ENCODE peak calls at places on chromosomes 12 and 14, in nine cellular contexts. H, S, I, F, X, P, N, M and G are unnamed samples.

GRCh38 chr12:108816652-108817335 is 40.6 kb downstream of the SSH1 start:
- DNase-seq in H (no peak), S (no peak), I (no peak), F (no peak), X (no peak), P (no peak), N (no peak), M (no peak), G (no peak)

GRCh38 chr12:131196220-131196619 is 242.5 kb downstream of the ADGRD1 start:
- DNase-seq in H (no peak), S (no peak), I (no peak), F (no peak), X (no peak), P (no peak), N (no peak), M (no peak), G (no peak)

GRCh38 chr12:132606927-132607326 is 3.5 kb downstream of the LRCOL1 start:
- DNase-seq in H (no peak), S (no peak), I (no peak), F (no peak), X (no peak), P (no peak), N (no peak), M (no peak), G (no peak)

GRCh38 chr12:131734336-131735152 is 23.7 kb downstream of the SFSWAP start:
- DNase-seq in H (no peak), S (no peak), I (no peak), F (no peak), X (no peak), P (no peak), N (no peak), M (no peak), G (no peak)

GRCh38 chr12:115407723-115408122 is 723.7 kb upstream of the TBX3 start:
- DNase-seq in H (no peak), S (no peak), I (no peak), F (no peak), X (no peak), P (no peak), N (no peak), M (no peak), G (no peak)

GRCh38 chr14:61525293-61526011 is 169.9 kb upstream of the HIF1A start:
- DNase-seq in H (no peak), S (no peak), I (no peak), F (peak; percentile 91), X (no peak), P (no peak), N (no peak), M (no peak), G (no peak)

GRCh38 chr12:71219224-71219623 is 61.4 kb upstream of the TSPAN8 start:
- DNase-seq in H (no peak), S (no peak), I (no peak), F (no peak), X (no peak), P (no peak), N (no peak), M (no peak), G (no peak)

GRCh38 chr14:105084741-105085571 is 19.7 kb upstream of the GPR132 start:
- DNase-seq in H (no peak), S (no peak), I (no peak), F (no peak), X (no peak), P (no peak), N (no peak), M (no peak), G (no peak)

GRCh38 chr12:107670999-107671643 is 14.5 kb upstream of the PWP1 start:
- DNase-seq in H (peak; percentile 64), S (peak; percentile 52), I (no peak), F (peak; percentile 12), X (no peak), P (no peak), N (no peak), M (no peak), G (no peak)

GRCh38 chr14:50344116-50344775 is 32.1 kb downstream of the DMAC2L start:
- DNase-seq in H (no peak), S (no peak), I (no peak), F (peak; percentile 39), X (peak; percentile 30), P (no peak), N (no peak), M (no peak), G (no peak)

GRCh38 chr12:1936406-1937320 is 18.2 kb upstream of the CACNA2D4 start:
- DNase-seq in H (no peak), S (no peak), I (no peak), F (peak; percentile 48), X (no peak), P (no peak), N (peak; percentile 75), M (peak; percentile 54), G (no peak)

GRCh38 chr14:101127239-101127638 is 223.7 kb upstream of the RTL1 start:
- DNase-seq in H (peak; percentile 1), S (no peak), I (peak; percentile 5), F (no peak), X (no peak), P (no peak), N (no peak), M (no peak), G (no peak)

GRCh38 chr12:39620664-39621658 is 1.4 kb upstream of the ABCD2 start:
- DNase-seq in H (no peak), S (peak; percentile 41), I (no peak), F (no peak), X (no peak), P (no peak), N (no peak), M (peak; percentile 50), G (no peak)

GRCh38 chr14:80152166-80152565 is 59.1 kb downstream of the DIO2 start:
- DNase-seq in H (no peak), S (no peak), I (no peak), F (no peak), X (no peak), P (no peak), N (no peak), M (no peak), G (no peak)

GRCh38 chr12:62915130-62915529 is 19.8 kb downstream of the PPM1H start:
- DNase-seq in H (no peak), S (no peak), I (no peak), F (no peak), X (no peak), P (no peak), N (no peak), M (no peak), G (no peak)

GRCh38 chr14:64725360-64725815 is 21.2 kb downstream of the PLEKHG3 start:
- DNase-seq in H (peak; percentile 59), S (no peak), I (no peak), F (no peak), X (no peak), P (no peak), N (no peak), M (peak; percentile 41), G (no peak)

GRCh38 chr12:11877869-11878780 is 192.6 kb upstream of the BCL2L14 start:
- DNase-seq in H (peak; percentile 28), S (no peak), I (no peak), F (peak; percentile 73), X (no peak), P (no peak), N (peak; percentile 64), M (peak; percentile 94), G (no peak)

GRCh38 chr14:78071016-78071549 is 99.1 kb upstream of the NRXN3 start:
- DNase-seq in H (no peak), S (no peak), I (no peak), F (no peak), X (no peak), P (no peak), N (no peak), M (no peak), G (no peak)

GRCh38 chr12:57749061-57749460 is 3.0 kb downstream of the CDK4 start:
- DNase-seq in H (no peak), S (no peak), I (no peak), F (no peak), X (no peak), P (no peak), N (no peak), M (no peak), G (no peak)

GRCh38 chr12:121748571-121749265 is 36.2 kb downstream of the TMEM120B start:
- DNase-seq in H (no peak), S (no peak), I (no peak), F (peak; percentile 93), X (no peak), P (no peak), N (no peak), M (no peak), G (no peak)

GRCh38 chr14:47442206-47442605 is 233.2 kb downstream of the MDGA2 start:
- DNase-seq in H (no peak), S (peak; percentile 1), I (no peak), F (peak; percentile 38), X (no peak), P (no peak), N (no peak), M (peak; percentile 57), G (peak; percentile 21)

GRCh38 chr14:46054526-46054925 is 597.1 kb downstream of the RPL10L start:
- DNase-seq in H (no peak), S (no peak), I (no peak), F (peak; percentile 87), X (no peak), P (peak; percentile 44), N (no peak), M (no peak), G (no peak)

GRCh38 chr14:92516966-92517350 is 3.4 kb downstream of the RIN3 start:
- DNase-seq in H (no peak), S (no peak), I (no peak), F (no peak), X (no peak), P (no peak), N (no peak), M (no peak), G (no peak)

GRCh38 chr12:52910248-52910883 is 5.5 kb upstream of the KRT8 start:
- DNase-seq in H (no peak), S (no peak), I (no peak), F (no peak), X (no peak), P (no peak), N (no peak), M (no peak), G (no peak)

GRCh38 chr12:14618990-14619389 is 51.3 kb upstream of the PLBD1 start:
- DNase-seq in H (no peak), S (peak; percentile 59), I (no peak), F (peak; percentile 47), X (no peak), P (no peak), N (peak; percentile 24), M (peak; percentile 62), G (peak; percentile 4)

GRCh38 chr12:100193085-100193484 is 7.5 kb upstream of the ACTR6 start:
- DNase-seq in H (no peak), S (no peak), I (no peak), F (no peak), X (no peak), P (no peak), N (no peak), M (no peak), G (no peak)

GRCh38 chr12:51383281-51383905 is 7.8 kb downstream of the GALNT6 start:
- DNase-seq in H (no peak), S (no peak), I (no peak), F (no peak), X (no peak), P (no peak), N (no peak), M (peak; percentile 17), G (no peak)

GRCh38 chr14:32345311-32345771 is 16.2 kb downstream of the AKAP6 start:
- DNase-seq in H (no peak), S (no peak), I (no peak), F (peak; percentile 67), X (no peak), P (no peak), N (no peak), M (peak; percentile 20), G (no peak)

GRCh38 chr14:32761381-32761968 is 177.2 kb upstream of the NPAS3 start:
- DNase-seq in H (no peak), S (no peak), I (no peak), F (peak; percentile 81), X (no peak), P (peak; percentile 5), N (no peak), M (no peak), G (peak; percentile 12)